ENCODE peak calls at places on chromosome 2, in nine cellular contexts. Q, D, Z, F, B, C, O, H and R are unnamed samples.
A peak's percentile ranks its signal among the peaks of the same experiment; 100 is the strongest.

GRCh38 chr2:229520582-229521221 is 193.7 kb downstream of the DNER start:
- DNase-seq in Q (no peak), B (no peak), Z (no peak), F (no peak), H (no peak), C (no peak), D (peak; percentile 57), O (no peak), R (no peak)

GRCh38 chr2:34492781-34493455 is 893.8 kb upstream of the FAM98A start:
- DNase-seq in O (no peak), C (no peak), F (no peak), H (no peak), D (no peak), B (no peak), Q (no peak), Z (no peak), R (no peak)

GRCh38 chr2:127103243-127104165 is 3.5 kb downstream of the BIN1 start:
- DNase-seq in B (no peak), Q (no peak), C (no peak), H (no peak), D (no peak), O (no peak), Z (no peak), F (no peak), R (no peak)

GRCh38 chr2:38376346-38376682 is 759 bp downstream of the ATL2 start:
- DNase-seq in C (peak; percentile 59), Z (peak; percentile 83), D (no peak), F (peak; percentile 70), O (peak; percentile 75), Q (peak; percentile 53), H (no peak), B (no peak), R (peak; percentile 70)

GRCh38 chr2:222641336-222641735 is 14.6 kb downstream of the FARSB start:
- DNase-seq in O (no peak), Q (no peak), B (no peak), C (no peak), Z (peak; percentile 11), H (no peak), F (no peak), D (no peak), R (peak; percentile 43)

GRCh38 chr2:47065771-47066380 is 89.2 kb downstream of the STPG4 start:
- DNase-seq in C (peak; percentile 82), D (no peak), Q (no peak), H (no peak), Z (peak; percentile 74), O (no peak), F (peak; percentile 100), B (no peak), R (peak; percentile 89)

GRCh38 chr2:172308253-172308935 is 119.0 kb upstream of the ITGA6 start:
- DNase-seq in F (no peak), H (no peak), C (no peak), O (no peak), Q (no peak), Z (no peak), B (no peak), D (no peak), R (no peak)

GRCh38 chr2:63692002-63692606 is 103.3 kb downstream of the MDH1 start:
- DNase-seq in O (peak; percentile 32), F (peak; percentile 67), Z (peak; percentile 67), H (no peak), C (peak; percentile 74), Q (peak; percentile 31), B (peak; percentile 29), D (no peak), R (peak; percentile 65)

GRCh38 chr2:239311132-239312040 is 89.4 kb downstream of the HDAC4 start:
- DNase-seq in O (no peak), Q (no peak), C (no peak), B (no peak), H (no peak), D (no peak), Z (peak; percentile 74), F (no peak), R (no peak)

GRCh38 chr2:4725618-4726017 is 966.6 kb upstream of the SOX11 start:
- DNase-seq in Z (no peak), F (no peak), B (no peak), H (no peak), Q (no peak), O (no peak), D (no peak), C (no peak), R (no peak)

GRCh38 chr2:181268174-181268867 is 188.9 kb upstream of the ITGA4 start:
- DNase-seq in D (no peak), O (no peak), F (no peak), C (no peak), H (no peak), Q (no peak), B (no peak), Z (no peak), R (no peak)

GRCh38 chr2:154692927-154693326 is 5.6 kb upstream of the KCNJ3 start:
- DNase-seq in D (peak; percentile 16), F (no peak), O (no peak), Q (peak; percentile 16), B (no peak), H (no peak), C (peak; percentile 10), Z (no peak), R (no peak)

GRCh38 chr2:104872866-104873688 is 19.2 kb downstream of the POU3F3 start:
- DNase-seq in B (no peak), D (peak; percentile 64), Z (peak; percentile 49), H (peak; percentile 84), Q (peak; percentile 10), F (peak; percentile 58), O (peak; percentile 49), C (peak; percentile 67), R (peak; percentile 37)

GRCh38 chr2:217325251-217325650 is 465.4 kb upstream of the TNP1 start:
- DNase-seq in H (no peak), Q (no peak), D (no peak), F (no peak), B (peak; percentile 43), Z (no peak), O (no peak), C (no peak), R (no peak)

GRCh38 chr2:83915381-83915780 is 543.7 kb downstream of the SUCLG1 start:
- DNase-seq in D (no peak), H (no peak), O (no peak), B (no peak), Q (no peak), C (no peak), Z (no peak), F (no peak), R (no peak)